ENCODE peak calls at places on chromosomes 7 and 10, in four cellular contexts. O, C, F and V are unnamed samples.

GRCh38 chr7:13778967-13779366 is 210.5 kb downstream of the ETV1 start:
- DNase-seq in F (no peak), C (no peak), O (peak), V (peak)

GRCh38 chr10:30462513-30462912 is 28.5 kb downstream of the MAP3K8 start:
- DNase-seq in O (no peak), F (no peak), C (no peak), V (no peak)

GRCh38 chr7:6106140-6106904 is 75.1 kb downstream of the ANKRD61 start:
- DNase-seq in F (peak), O (peak), C (peak), V (peak)

GRCh38 chr7:24572421-24573007 is 738 bp upstream of the PALS2 start:
- DNase-seq in F (peak), O (peak), C (peak), V (peak)

GRCh38 chr7:132298782-132299181 is 277.5 kb downstream of the PLXNA4 start:
- DNase-seq in F (no peak), C (no peak), O (peak), V (no peak)

GRCh38 chr7:68770649-68771048 is 827.6 kb upstream of the AUTS2 start:
- DNase-seq in C (peak), F (no peak), O (peak), V (no peak)

GRCh38 chr7:139494835-139495568 is 11.5 kb upstream of the KLRG2 start:
- DNase-seq in C (no peak), O (no peak), F (no peak), V (no peak)

GRCh38 chr7:88254721-88255120 is 34.9 kb upstream of the SRI start:
- DNase-seq in C (no peak), O (no peak), F (peak), V (peak)